ENCODE peak calls at places on chromosomes 11 and 22, in ten cellular contexts. X, H, Z, V, B, J, F, S, O and I are unnamed samples.

GRCh38 chr11:11010624-11011127 is 152.8 kb upstream of the ZBED5 start:
- DNase-seq in X (no peak), H (peak), Z (no peak), V (peak), B (peak), J (no peak), F (peak), S (peak), O (no peak), I (peak)

GRCh38 chr11:134450186-134450585 is 38.1 kb upstream of the B3GAT1 start:
- DNase-seq in X (no peak), H (no peak), Z (no peak), V (no peak), B (no peak), J (no peak), F (no peak), S (no peak), O (peak), I (no peak)

GRCh38 chr11:34774604-34775003 is 141.6 kb downstream of the APIP start:
- DNase-seq in X (no peak), H (no peak), Z (no peak), V (no peak), B (no peak), J (no peak), F (no peak), S (no peak), O (no peak), I (no peak)

GRCh38 chr11:71459076-71459766 is 6.2 kb downstream of the NADSYN1 start:
- DNase-seq in X (no peak), H (no peak), Z (no peak), V (no peak), B (no peak), J (no peak), F (no peak), S (no peak), O (no peak), I (no peak)

GRCh38 chr11:76185511-76185910 is 20.8 kb downstream of the WNT11 start:
- DNase-seq in X (no peak), H (no peak), Z (no peak), V (no peak), B (no peak), J (no peak), F (no peak), S (no peak), O (no peak), I (no peak)

GRCh38 chr11:78350101-78350645 is 67.4 kb downstream of the GAB2 start:
- DNase-seq in X (no peak), H (no peak), Z (peak), V (no peak), B (no peak), J (no peak), F (peak), S (no peak), O (no peak), I (no peak)

GRCh38 chr11:125569913-125570621 is 790 bp downstream of the EI24 start:
- DNase-seq in X (no peak), H (peak), Z (peak), V (no peak), B (peak), J (no peak), F (peak), S (no peak), O (no peak), I (peak)

GRCh38 chr22:22465782-22466181 is 42.8 kb downstream of the ZNF280B start:
- DNase-seq in X (no peak), H (no peak), Z (no peak), V (no peak), B (no peak), J (no peak), F (no peak), S (no peak), O (no peak), I (no peak)

GRCh38 chr11:87039371-87039770 is 1.6 kb downstream of the TMEM135 start:
- DNase-seq in X (peak), H (no peak), Z (no peak), V (no peak), B (no peak), J (no peak), F (no peak), S (no peak), O (no peak), I (no peak)

GRCh38 chr11:46315783-46316563 is 31.3 kb upstream of the DGKZ start:
- DNase-seq in X (no peak), H (no peak), Z (no peak), V (no peak), B (no peak), J (no peak), F (no peak), S (no peak), O (no peak), I (no peak)

GRCh38 chr11:124473476-124473875 is 28.0 kb upstream of the OR8B8 start:
- DNase-seq in X (no peak), H (no peak), Z (no peak), V (no peak), B (no peak), J (no peak), F (no peak), S (no peak), O (no peak), I (no peak)

GRCh38 chr11:30346068-30346688 is 23.3 kb downstream of the ARL14EP start:
- DNase-seq in X (no peak), H (peak), Z (peak), V (peak), B (peak), J (no peak), F (peak), S (no peak), O (no peak), I (peak)

GRCh38 chr11:2529636-2530035 is 84.8 kb downstream of the KCNQ1 start:
- DNase-seq in X (no peak), H (no peak), Z (no peak), V (no peak), B (no peak), J (peak), F (no peak), S (no peak), O (peak), I (no peak)

GRCh38 chr22:38718414-38718813 is 12.7 kb downstream of the GTPBP1 start:
- DNase-seq in X (no peak), H (peak), Z (no peak), V (peak), B (peak), J (no peak), F (peak), S (peak), O (peak), I (peak)

GRCh38 chr11:105790021-105790420 is 180.1 kb downstream of the GRIA4 start:
- DNase-seq in X (no peak), H (no peak), Z (no peak), V (no peak), B (no peak), J (no peak), F (no peak), S (no peak), O (no peak), I (no peak)

GRCh38 chr11:122863704-122864326 is 18.7 kb upstream of the JHY start:
- DNase-seq in X (peak), H (peak), Z (peak), V (peak), B (peak), J (no peak), F (peak), S (no peak), O (no peak), I (peak)

GRCh38 chr11:71286701-71287643 is 34.6 kb upstream of the SHANK2 start:
- DNase-seq in X (no peak), H (peak), Z (no peak), V (no peak), B (peak), J (no peak), F (no peak), S (no peak), O (peak), I (peak)

GRCh38 chr22:33327348-33327860 is 269.2 kb upstream of the SYN3 start:
- DNase-seq in X (no peak), H (no peak), Z (no peak), V (no peak), B (no peak), J (no peak), F (no peak), S (no peak), O (no peak), I (no peak)

GRCh38 chr11:122205036-122205435 is 89.0 kb upstream of the BLID start:
- DNase-seq in X (no peak), H (no peak), Z (no peak), V (no peak), B (no peak), J (no peak), F (no peak), S (peak), O (no peak), I (peak)

GRCh38 chr11:116793476-116794096 is 1.9 kb upstream of the APOA5 start:
- DNase-seq in X (no peak), H (peak), Z (peak), V (peak), B (peak), J (no peak), F (no peak), S (no peak), O (no peak), I (no peak)

GRCh38 chr11:93285430-93285829 is 45.1 kb upstream of the DEUP1 start:
- DNase-seq in X (no peak), H (no peak), Z (no peak), V (no peak), B (no peak), J (no peak), F (no peak), S (no peak), O (no peak), I (no peak)

GRCh38 chr11:41392591-41392990 is 66.9 kb downstream of the LRRC4C start:
- DNase-seq in X (no peak), H (no peak), Z (no peak), V (no peak), B (no peak), J (no peak), F (peak), S (no peak), O (no peak), I (no peak)

GRCh38 chr22:45343143-45343542 is 33.4 kb downstream of the FAM118A start:
- DNase-seq in X (no peak), H (no peak), Z (no peak), V (no peak), B (no peak), J (no peak), F (no peak), S (no peak), O (no peak), I (no peak)

GRCh38 chr11:34425863-34426262 is 12.9 kb upstream of the CAT start:
- DNase-seq in X (no peak), H (no peak), Z (peak), V (no peak), B (no peak), J (no peak), F (no peak), S (no peak), O (no peak), I (no peak)

GRCh38 chr11:72238040-72238450 is 5.9 kb downstream of the PHOX2A start:
- DNase-seq in X (no peak), H (peak), Z (peak), V (peak), B (peak), J (peak), F (peak), S (no peak), O (peak), I (peak)

GRCh38 chr22:21014202-21015050 is 539 bp upstream of the P2RX6 start:
- DNase-seq in X (peak), H (peak), Z (peak), V (peak), B (peak), J (peak), F (peak), S (peak), O (peak), I (peak)

GRCh38 chr11:6498544-6498943 is 1.5 kb downstream of the DNHD1 start:
- DNase-seq in X (no peak), H (no peak), Z (no peak), V (no peak), B (no peak), J (no peak), F (no peak), S (no peak), O (no peak), I (no peak)

GRCh38 chr11:65903068-65903481 is 2.9 kb upstream of the FOSL1 start:
- DNase-seq in X (no peak), H (peak), Z (peak), V (peak), B (no peak), J (no peak), F (peak), S (no peak), O (no peak), I (peak)

GRCh38 chr11:85945788-85946187 is 90.6 kb downstream of the CCDC83 start:
- DNase-seq in X (no peak), H (peak), Z (no peak), V (no peak), B (no peak), J (no peak), F (no peak), S (no peak), O (no peak), I (peak)

GRCh38 chr22:44973829-44974228 is 36.0 kb downstream of the PHF21B start:
- DNase-seq in X (no peak), H (no peak), Z (no peak), V (no peak), B (no peak), J (no peak), F (no peak), S (no peak), O (no peak), I (no peak)

GRCh38 chr11:36292311-36292722 is 3.1 kb upstream of the COMMD9 start:
- DNase-seq in X (no peak), H (peak), Z (peak), V (peak), B (peak), J (no peak), F (peak), S (no peak), O (no peak), I (peak)

GRCh38 chr11:36818410-36818809 is 220.4 kb upstream of the RAG2 start:
- DNase-seq in X (no peak), H (no peak), Z (peak), V (peak), B (peak), J (no peak), F (peak), S (no peak), O (no peak), I (peak)

GRCh38 chr11:72727521-72727920 is 24.7 kb downstream of the ARAP1 start:
- DNase-seq in X (no peak), H (no peak), Z (peak), V (no peak), B (no peak), J (no peak), F (no peak), S (no peak), O (no peak), I (no peak)

GRCh38 chr11:119338318-119338890 is 2.3 kb downstream of the C1QTNF5 start:
- DNase-seq in X (peak), H (no peak), Z (peak), V (peak), B (peak), J (no peak), F (peak), S (no peak), O (peak), I (peak)

GRCh38 chr22:37487559-37487958 is 1.4 kb upstream of the MFNG start:
- DNase-seq in X (no peak), H (no peak), Z (no peak), V (no peak), B (no peak), J (no peak), F (no peak), S (no peak), O (no peak), I (no peak)

GRCh38 chr22:37485006-37485713 is 1.0 kb downstream of the MFNG start:
- DNase-seq in X (no peak), H (no peak), Z (no peak), V (no peak), B (no peak), J (peak), F (no peak), S (no peak), O (peak), I (no peak)

GRCh38 chr22:37485714-37486223 is 415 bp downstream of the MFNG start:
- DNase-seq in X (no peak), H (no peak), Z (no peak), V (no peak), B (no peak), J (no peak), F (no peak), S (no peak), O (no peak), I (no peak)

GRCh38 chr22:37487129-37487528 is 945 bp upstream of the MFNG start:
- DNase-seq in X (no peak), H (no peak), Z (no peak), V (no peak), B (no peak), J (no peak), F (no peak), S (no peak), O (no peak), I (no peak)

DNA sequence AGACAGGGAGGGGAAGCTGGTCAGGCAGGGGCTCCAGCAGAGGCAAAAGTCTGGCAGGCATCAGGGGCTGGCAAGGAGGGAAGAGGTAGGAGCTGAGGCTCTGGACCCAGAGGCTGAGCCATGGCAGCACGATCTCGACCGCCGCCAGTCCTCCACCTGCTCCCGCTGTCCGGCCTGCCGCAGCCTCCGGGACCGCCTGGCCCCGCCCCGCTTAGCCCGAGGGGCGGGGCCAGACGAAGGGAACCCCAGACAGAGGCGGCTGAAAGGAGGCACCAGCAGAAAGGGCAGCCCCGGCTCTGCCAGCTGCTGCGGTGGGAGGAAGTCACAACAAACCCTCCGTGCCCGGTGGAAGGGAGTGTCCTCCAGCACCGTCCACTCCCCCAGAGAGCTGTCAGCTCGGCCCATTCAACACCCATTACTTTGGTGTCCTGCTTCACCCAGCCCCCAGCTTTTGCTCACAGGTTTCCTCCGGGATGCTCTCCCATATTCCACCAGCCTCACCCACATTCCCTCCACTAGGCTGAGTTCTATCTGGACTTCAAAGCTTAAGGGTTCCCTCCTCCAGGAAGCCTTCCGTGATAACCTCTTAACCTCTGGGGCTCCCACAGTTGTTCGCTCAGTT is at the start of gene MFNG:
- DNase-seq in X (peak), H (peak), Z (peak), V (no peak), B (peak), J (peak), F (peak), S (peak), O (peak), I (peak)
- TF ChIP-seq CTCF in X (no peak), H (peak), Z (no peak), V (no peak), B (no peak), J (no peak), F (peak), S (no peak), O (no peak), I (no peak)

GRCh38 chr11:64721359-64721699 is 1.7 kb downstream of the NRXN2 start:
- DNase-seq in X (no peak), H (no peak), Z (no peak), V (no peak), B (no peak), J (no peak), F (no peak), S (no peak), O (no peak), I (no peak)
- H3K4me3 ChIP-seq in X (no peak), H (no peak), Z (no peak), V (no peak), B (no peak), J (no peak), F (no peak), S (no peak), O (no peak), I (no peak)

DNA sequence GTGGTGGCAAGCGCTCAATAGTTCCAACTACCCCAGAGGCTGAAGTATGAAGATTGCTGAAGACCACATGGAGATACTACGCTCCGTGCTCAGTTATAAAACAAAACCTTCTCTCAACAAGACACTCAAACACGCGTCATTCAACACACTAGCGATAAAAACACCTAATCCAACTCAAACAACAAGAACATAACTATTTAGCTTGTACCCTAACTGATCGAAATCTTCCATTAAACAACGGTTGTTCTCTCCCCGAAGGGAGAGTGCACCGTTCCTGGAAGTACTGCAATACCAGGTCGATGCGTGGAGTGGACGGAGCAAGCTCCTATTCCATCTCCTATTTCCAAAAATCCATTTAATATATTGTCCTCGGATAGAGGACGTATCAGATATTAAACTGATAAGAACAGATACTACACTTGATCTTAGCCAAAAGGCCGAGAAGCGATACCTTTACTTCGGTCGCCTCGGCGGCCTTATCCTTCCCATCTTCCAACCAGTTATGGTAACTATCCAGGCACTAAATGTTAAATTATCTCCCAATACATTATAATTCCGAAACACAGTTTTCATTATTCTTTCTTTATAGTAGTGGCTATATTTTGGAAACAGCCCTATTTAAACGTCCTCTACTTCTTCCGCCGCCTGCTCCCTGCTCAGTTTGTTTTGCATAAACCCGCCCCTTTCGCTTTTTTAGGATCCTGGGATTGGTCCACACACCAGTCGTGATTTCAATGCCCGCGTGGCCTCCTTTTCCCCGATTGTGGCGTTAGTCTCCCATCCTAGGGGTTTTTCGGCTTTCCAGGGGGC is 2.2 kb upstream of the WDR74 start:
- DNase-seq in X (peak), H (peak), Z (peak), V (peak), B (peak), J (peak), F (peak), S (peak), O (peak), I (peak)
- TF ChIP-seq CTCF in X (no peak), H (no peak), Z (no peak), V (no peak), B (no peak), J (peak), F (no peak), S (no peak), O (no peak), I (no peak)

DNA sequence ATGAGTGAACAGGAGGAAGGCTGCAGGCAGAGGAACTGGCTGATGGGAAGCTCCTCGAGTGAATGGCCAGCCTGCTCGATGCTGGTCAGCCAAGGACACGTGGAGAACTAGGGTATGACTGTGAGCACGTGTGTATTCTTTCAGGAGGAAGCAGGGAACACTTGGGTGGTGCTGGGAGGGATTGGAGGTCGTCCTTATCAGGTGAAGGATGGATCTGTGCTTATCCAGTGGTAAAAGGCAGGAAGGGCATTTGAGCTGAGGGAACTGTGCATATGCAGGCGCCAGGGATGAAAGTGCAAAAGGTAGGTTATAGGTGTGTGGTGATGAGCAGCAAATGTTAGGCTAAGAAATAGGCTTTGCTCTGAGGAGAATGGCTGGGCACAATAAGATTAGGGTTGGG is 9.7 kb upstream of the SLCO2B1 start:
- DNase-seq in X (no peak), H (no peak), Z (no peak), V (no peak), B (no peak), J (no peak), F (no peak), S (peak), O (no peak), I (no peak)
- H3K4me3 ChIP-seq in X (no peak), H (no peak), Z (no peak), V (no peak), B (no peak), J (no peak), F (no peak), S (no peak), O (no peak), I (no peak)